ENCODE peak calls at places on chromosomes 13 and 19, in four cellular contexts. P, A, R and G are unnamed samples.

GRCh38 chr13:111123221-111123620 is 8.1 kb downstream of the ARHGEF7 start:
- DNase-seq in A (no peak), P (no peak), R (no peak), G (no peak)

GRCh38 chr13:25267715-25268114 is 19.6 kb downstream of the MTMR6 start:
- DNase-seq in A (no peak), P (no peak), R (peak), G (no peak)

GRCh38 chr13:84902243-84902642 is 897.0 kb downstream of the SLITRK6 start:
- DNase-seq in R (no peak), A (no peak), P (no peak), G (no peak)

GRCh38 chr19:45630463-45630862 is 8.7 kb downstream of the EML2 start:
- DNase-seq in A (no peak), R (no peak), P (no peak), G (no peak)

GRCh38 chr19:2544576-2545415 is 68.9 kb downstream of the GADD45B start:
- DNase-seq in P (no peak), A (no peak), R (no peak), G (no peak)

GRCh38 chr13:55517312-55517711 is 1623.4 kb upstream of the PRR20A start:
- DNase-seq in R (peak), A (no peak), P (no peak), G (no peak)

GRCh38 chr13:39414339-39414738 is 188.7 kb downstream of the LHFPL6 start:
- DNase-seq in R (no peak), A (no peak), P (no peak), G (no peak)

GRCh38 chr13:47548294-47548825 is 452.7 kb downstream of the SUCLA2 start:
- DNase-seq in R (no peak), P (no peak), A (peak), G (no peak)

GRCh38 chr19:48290923-48291700 is 21.2 kb downstream of the ZNF114 start:
- DNase-seq in A (peak), P (peak), R (peak), G (peak)